ENCODE peak calls at places on chromosomes 7 and 10, in ten cellular contexts. F is mucosa of descending colon; V is HS-27A; K is SK-N-DZ; Y is HuH-7; X is cardiac fibroblast; E is tibial artery; S is AG09309; D is naive thymus-derived CD8-positive, alpha-beta T cell; J is PC-3. M is an unnamed sample.

GRCh38 chr10:89283988-89284475 is 17.8 kb upstream of the IFIT2 start:
- DNase-seq in F (no peak), V (no peak), K (peak), Y (peak), X (peak), E (peak), S (peak), D (no peak), J (peak), M (no peak)

GRCh38 chr7:83837683-83838082 is 188.7 kb upstream of the SEMA3E start:
- DNase-seq in F (no peak), V (no peak), K (no peak), Y (no peak), X (no peak), E (no peak), S (no peak), D (no peak), J (no peak), M (no peak)

GRCh38 chr10:6542999-6543430 is 37.1 kb downstream of the PRKCQ start:
- DNase-seq in F (no peak), V (no peak), K (no peak), Y (no peak), X (no peak), E (no peak), S (no peak), D (peak), J (no peak), M (peak)

GRCh38 chr7:124152859-124153692 is 120.2 kb upstream of the TMEM229A start:
- DNase-seq in F (no peak), V (no peak), K (peak), Y (peak), X (peak), E (no peak), S (no peak), D (no peak), J (peak), M (no peak)

GRCh38 chr7:8594115-8594514 is 160.7 kb downstream of the NXPH1 start:
- DNase-seq in F (no peak), V (no peak), K (no peak), Y (no peak), X (no peak), E (no peak), S (no peak), D (no peak), J (no peak), M (no peak)

GRCh38 chr10:95295031-95295755 is 4.4 kb upstream of the PDLIM1 start:
- DNase-seq in F (peak), V (no peak), K (peak), Y (no peak), X (peak), E (no peak), S (no peak), D (peak), J (no peak), M (no peak)

GRCh38 chr7:26993816-26994810 is 101.7 kb downstream of the HOXA1 start:
- DNase-seq in F (no peak), V (no peak), K (no peak), Y (no peak), X (no peak), E (no peak), S (peak), D (no peak), J (no peak), M (no peak)

GRCh38 chr7:157663061-157663863 is 326.5 kb downstream of the DNAJB6 start:
- DNase-seq in F (no peak), V (no peak), K (no peak), Y (no peak), X (no peak), E (peak), S (no peak), D (no peak), J (no peak), M (no peak)

GRCh38 chr7:120587281-120587680 is 270.7 kb downstream of the TSPAN12 start:
- DNase-seq in F (no peak), V (no peak), K (no peak), Y (no peak), X (no peak), E (no peak), S (no peak), D (no peak), J (no peak), M (no peak)

GRCh38 chr10:42998481-42999384 is 78.1 kb upstream of the RET start:
- DNase-seq in F (no peak), V (no peak), K (no peak), Y (no peak), X (no peak), E (peak), S (no peak), D (no peak), J (no peak), M (no peak)

GRCh38 chr7:140079121-140079536 is 16.4 kb upstream of the PARP12 start:
- DNase-seq in F (no peak), V (no peak), K (peak), Y (peak), X (peak), E (no peak), S (no peak), D (no peak), J (peak), M (no peak)

GRCh38 chr7:102425639-102426267 is 7.6 kb upstream of the ORAI2 start:
- DNase-seq in F (peak), V (no peak), K (no peak), Y (no peak), X (no peak), E (peak), S (no peak), D (peak), J (no peak), M (peak)

GRCh38 chr7:39016609-39017008 is 38.9 kb downstream of the POU6F2 start:
- DNase-seq in F (peak), V (no peak), K (no peak), Y (no peak), X (no peak), E (no peak), S (no peak), D (no peak), J (peak), M (no peak)

GRCh38 chr7:125061776-125062397 is 132.3 kb upstream of the POT1 start:
- DNase-seq in F (no peak), V (peak), K (peak), Y (no peak), X (peak), E (no peak), S (no peak), D (no peak), J (peak), M (no peak)

GRCh38 chr10:111233439-111233838 is 156.6 kb downstream of the ADRA2A start:
- DNase-seq in F (no peak), V (no peak), K (no peak), Y (no peak), X (no peak), E (no peak), S (no peak), D (no peak), J (peak), M (no peak)

GRCh38 chr10:1532636-1533035 is 204.7 kb downstream of the ADARB2 start:
- DNase-seq in F (no peak), V (no peak), K (no peak), Y (no peak), X (no peak), E (peak), S (no peak), D (no peak), J (no peak), M (no peak)

GRCh38 chr10:11181996-11182395 is 164.3 kb downstream of the CELF2 start:
- DNase-seq in F (no peak), V (no peak), K (no peak), Y (no peak), X (no peak), E (peak), S (no peak), D (no peak), J (no peak), M (no peak)

GRCh38 chr10:120823251-120823650 is 27.9 kb upstream of the WDR11 start:
- DNase-seq in F (no peak), V (no peak), K (no peak), Y (no peak), X (no peak), E (no peak), S (no peak), D (no peak), J (no peak), M (no peak)

GRCh38 chr10:70666960-70667798 is 5.1 kb upstream of the ADAMTS14 start:
- DNase-seq in F (no peak), V (no peak), K (no peak), Y (no peak), X (peak), E (peak), S (no peak), D (no peak), J (peak), M (no peak)

GRCh38 chr10:109956454-109957091 is 33.3 kb upstream of the XPNPEP1 start:
- DNase-seq in F (no peak), V (no peak), K (peak), Y (peak), X (no peak), E (no peak), S (no peak), D (no peak), J (peak), M (no peak)

GRCh38 chr7:1850111-1850975 is 180.3 kb downstream of the ELFN1 start:
- DNase-seq in F (peak), V (no peak), K (no peak), Y (peak), X (no peak), E (peak), S (no peak), D (no peak), J (no peak), M (no peak)

GRCh38 chr7:82578430-82578829 is 134.9 kb upstream of the CACNA2D1 start:
- DNase-seq in F (no peak), V (no peak), K (no peak), Y (no peak), X (peak), E (no peak), S (no peak), D (no peak), J (no peak), M (no peak)

GRCh38 chr7:106382929-106383328 is 98.1 kb upstream of the NAMPT start:
- DNase-seq in F (no peak), V (no peak), K (no peak), Y (no peak), X (no peak), E (no peak), S (no peak), D (no peak), J (no peak), M (no peak)

M was measured in effector CD4-positive, alpha-beta T cell.